ENCODE peak calls at places on chromosomes 1 and 21, in nine cellular contexts. Y is body of pancreas, W is psoas muscle, M is heart left ventricle, U is H1, V is upper lobe of right lung, C is mammary epithelial cell, B is prostate gland, Z is dorsolateral prefrontal cortex. F is an unnamed sample.
A peak's percentile ranks its signal among the peaks of the same experiment; 100 is the strongest.

GRCh38 chr1:70017770-70018169 is 187.6 kb downstream of the LRRC40 start:
- DNase-seq in W (no peak), Y (no peak), M (no peak), C (peak; percentile 36), U (no peak), V (no peak), B (no peak), Z (no peak), F (no peak)

GRCh38 chr1:95067069-95067468 is 5.7 kb downstream of the ALG14 start:
- DNase-seq in U (no peak), Z (no peak), W (no peak), Y (peak; percentile 53), M (no peak), V (no peak), B (no peak), C (no peak), F (no peak)

GRCh38 chr1:95916616-95917015 is 682.6 kb downstream of the RWDD3 start:
- DNase-seq in Z (no peak), B (no peak), W (no peak), U (no peak), M (no peak), C (no peak), V (no peak), Y (no peak), F (no peak)

GRCh38 chr1:50661626-50662025 is 238.4 kb upstream of the DMRTA2 start:
- DNase-seq in W (no peak), V (no peak), C (no peak), B (no peak), M (no peak), U (no peak), Z (no peak), Y (no peak), F (no peak)

GRCh38 chr1:25616932-25617625 is 488 bp downstream of the MAN1C1 start:
- DNase-seq in W (peak; percentile 60), V (peak; percentile 68), M (peak; percentile 24), U (no peak), B (no peak), Y (no peak), Z (no peak), C (peak; percentile 12), F (no peak)

GRCh38 chr1:25503551-25504426 is 39.6 kb upstream of the LDLRAP1 start:
- DNase-seq in B (peak; percentile 37), V (peak; percentile 86), Z (no peak), U (peak; percentile 68), Y (peak; percentile 74), C (peak; percentile 21), M (peak; percentile 53), W (peak; percentile 83), F (no peak)

GRCh38 chr1:82388679-82389078 is 587.9 kb downstream of the ADGRL2 start:
- DNase-seq in C (peak; percentile 97), M (no peak), U (no peak), Z (no peak), Y (no peak), B (peak; percentile 36), V (no peak), W (no peak), F (peak; percentile 79)

GRCh38 chr1:153985984-153986761 is at the start of gene RAB13:
- DNase-seq in U (no peak), Z (peak; percentile 60), V (peak; percentile 93), C (peak; percentile 79), M (peak; percentile 89), B (peak; percentile 90), W (peak; percentile 93), Y (peak; percentile 91), F (no peak)

GRCh38 chr1:160128636-160129035 is 13.1 kb downstream of the ATP1A2 start:
- DNase-seq in B (no peak), V (peak; percentile 53), W (peak; percentile 57), C (no peak), Z (no peak), U (no peak), Y (no peak), M (no peak), F (no peak)

GRCh38 chr1:14304381-14304865 is 294.1 kb upstream of the KAZN start:
- DNase-seq in U (no peak), Y (peak; percentile 10), M (no peak), V (no peak), Z (no peak), B (no peak), C (no peak), W (no peak), F (peak; percentile 94)

GRCh38 chr1:110962892-110963665 is 643 bp downstream of the LRIF1 start:
- DNase-seq in Z (peak; percentile 42), Y (peak; percentile 55), C (peak; percentile 68), U (peak; percentile 29), W (peak; percentile 69), V (peak; percentile 78), M (peak; percentile 52), B (peak; percentile 35), F (peak; percentile 68)

GRCh38 chr1:11281518-11282331 is 8.7 kb downstream of the UBIAD1 start:
- DNase-seq in C (no peak), W (no peak), Z (no peak), U (no peak), V (no peak), M (no peak), Y (peak; percentile 32), B (no peak), F (peak; percentile 99)

GRCh38 chr1:212213754-212214153 is 71.5 kb upstream of the PPP2R5A start:
- DNase-seq in C (no peak), M (no peak), B (no peak), W (no peak), Y (no peak), U (no peak), V (no peak), Z (no peak), F (no peak)

GRCh38 chr21:41451753-41452676 is 26.0 kb downstream of the MX1 start:
- DNase-seq in B (no peak), M (no peak), V (no peak), U (no peak), Y (no peak), W (no peak), C (no peak), Z (no peak), F (no peak)

GRCh38 chr1:112575154-112575804 is 43.7 kb downstream of the ST7L start:
- DNase-seq in U (no peak), V (no peak), W (no peak), B (no peak), Z (no peak), C (peak; percentile 68), M (no peak), Y (no peak), F (peak; percentile 58)

GRCh38 chr1:5620418-5620817 is 371.8 kb downstream of the NPHP4 start:
- DNase-seq in Z (no peak), B (no peak), Y (no peak), V (no peak), W (no peak), U (no peak), M (no peak), C (no peak), F (no peak)

GRCh38 chr1:68204965-68205630 is 27.2 kb downstream of the WLS start:
- DNase-seq in Y (peak; percentile 73), V (no peak), U (no peak), Z (no peak), B (no peak), C (no peak), W (no peak), M (no peak), F (no peak)
- TF ChIP-seq CTCF in Y (peak; percentile 9), V (no peak), U (no peak), Z (no peak), B (no peak), C (peak; percentile 11), W (peak; percentile 10), M (no peak), F (no peak)

GRCh38 chr21:43768868-43769167 is 7.3 kb downstream of the CSTB start:
- DNase-seq in M (no peak), Y (no peak), C (no peak), Z (no peak), B (no peak), W (no peak), V (no peak), U (no peak), F (no peak)

GRCh38 chr21:43767980-43768867 is 7.9 kb downstream of the CSTB start:
- DNase-seq in Y (peak; percentile 61), U (no peak), V (peak; percentile 91), B (no peak), M (no peak), C (peak; percentile 87), Z (no peak), W (peak; percentile 53), F (no peak)

GRCh38 chr21:43766734-43767497 is 9.2 kb downstream of the CSTB start:
- DNase-seq in C (no peak), Z (no peak), Y (peak; percentile 32), U (no peak), M (no peak), B (no peak), W (no peak), V (no peak), F (no peak)

GRCh38 chr21:43769325-43769958 is 6.7 kb downstream of the CSTB start:
- DNase-seq in V (no peak), C (no peak), W (no peak), Z (no peak), U (no peak), Y (no peak), B (no peak), M (no peak), F (no peak)

GRCh38 chr21:43767498-43767979 is 8.6 kb downstream of the CSTB start:
- DNase-seq in C (no peak), Y (no peak), B (no peak), M (no peak), U (no peak), W (no peak), Z (no peak), V (no peak), F (no peak)
- H3K4me3 ChIP-seq in C (no peak overlapping the region), Y (no peak overlapping the region), B (no peak overlapping the region), M (no peak overlapping the region), U (no peak overlapping the region), W (no peak overlapping the region), Z (no peak overlapping the region), V (no peak overlapping the region), F (no peak overlapping the region)

DNA sequence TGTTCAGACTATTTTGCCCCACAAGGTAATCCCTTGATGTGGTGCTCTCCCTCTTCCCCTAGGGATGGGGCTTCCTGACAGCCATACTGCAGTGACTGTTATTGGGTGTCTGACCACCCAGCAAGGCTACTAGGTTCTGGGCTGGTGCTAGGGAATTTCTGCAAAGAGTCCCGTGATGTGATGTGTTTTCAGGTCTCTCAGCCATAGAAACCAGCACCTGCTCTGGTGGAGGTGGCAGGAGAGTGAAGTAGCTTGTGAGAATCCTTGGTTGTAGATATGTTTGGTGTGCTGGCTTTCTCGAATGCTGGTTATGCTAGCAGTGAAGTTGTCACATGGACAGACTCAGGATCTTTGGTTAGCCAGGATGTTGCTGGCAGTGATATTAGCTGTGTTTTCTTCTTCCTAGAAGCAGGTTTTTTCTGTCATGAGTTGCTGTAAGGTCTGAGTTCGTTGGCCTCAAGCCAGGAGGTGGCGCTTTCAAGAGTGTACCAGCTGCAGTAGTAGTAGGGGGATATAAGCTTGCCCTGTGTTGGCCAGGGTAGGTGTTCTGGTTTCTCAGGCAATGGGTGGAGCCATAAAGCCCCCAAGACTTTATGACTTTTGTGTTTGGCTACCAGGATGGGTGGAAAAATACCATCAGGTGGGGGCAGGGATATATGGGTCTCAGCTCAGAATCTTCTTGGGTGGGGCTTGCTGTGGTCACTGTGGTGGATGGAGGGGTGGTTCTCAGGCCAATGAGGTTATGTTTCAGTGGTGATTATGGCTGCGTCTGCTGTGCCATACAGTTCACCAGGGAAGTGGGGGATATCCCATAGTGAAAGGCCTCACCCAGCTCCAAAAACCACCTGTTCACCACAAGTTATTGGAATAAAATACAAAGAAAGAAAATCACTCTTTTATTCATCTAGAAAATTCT is 1112.3 kb downstream of the KCNT2 start:
- DNase-seq in B (no peak), C (no peak), Y (no peak), Z (no peak), U (no peak), W (no peak), M (no peak), V (no peak), F (no peak)
- TF ChIP-seq CTCF in B (no peak), C (no peak), Y (no peak), Z (no peak), U (peak; percentile 45), W (no peak), M (no peak), V (no peak), F (no peak)

GRCh38 chr1:42684139-42684538 is 1.9 kb downstream of the YBX1 start:
- DNase-seq in Y (no peak), C (peak; percentile 22), V (no peak), M (no peak), B (no peak), W (no peak), Z (no peak), U (no peak), F (no peak)
- H3K4me3 ChIP-seq in Y (no peak overlapping the region), C (peak overlapping the region; percentile 58), V (peak overlapping the region; percentile 79), M (peak overlapping the region; percentile 64), B (peak overlapping the region; percentile 84), W (peak overlapping the region; percentile 81), Z (peak overlapping the region; percentile 89), U (peak overlapping the region; percentile 99), F (peak overlapping the region; percentile 72)

F was measured in astrocyte of the cerebellum.